ENCODE peak calls at places on chromosome 1, in eight cellular contexts. F is neural crest cell, Q is HEK293T, E is NCI-H1092 treated with DMSO at 0.1 percent for 48 hours, H is ovary, J is non-pigmented ciliary epithelial cell, D is testis, R is EL. U is an unnamed sample.

GRCh38 chr1:247370786-247371732 is 39.4 kb upstream of the ZNF496 start:
- DNase-seq in H (no peak), Q (no peak), J (no peak), R (peak), E (no peak), F (no peak), D (no peak), U (no peak)

GRCh38 chr1:22687191-22687590 is 23.4 kb upstream of the EPHB2 start:
- DNase-seq in E (peak), H (no peak), R (peak), D (no peak), Q (no peak), J (no peak), F (no peak), U (no peak)

GRCh38 chr1:109895720-109896504 is 14.7 kb upstream of the CSF1 start:
- DNase-seq in E (no peak), D (no peak), J (no peak), Q (no peak), H (no peak), F (peak), R (peak), U (peak)

GRCh38 chr1:102970496-102971078 is 137.7 kb downstream of the COL11A1 start:
- DNase-seq in D (peak), R (peak), Q (peak), H (no peak), E (peak), J (peak), F (peak), U (peak)

GRCh38 chr1:99598738-99599411 is 47.0 kb upstream of the PALMD start:
- DNase-seq in H (peak), F (no peak), D (no peak), E (no peak), Q (no peak), J (no peak), R (peak), U (no peak)

GRCh38 chr1:145889722-145890121 is 4.1 kb upstream of the ANKRD35 start:
- DNase-seq in Q (no peak), J (no peak), D (no peak), R (no peak), F (no peak), E (peak), H (no peak), U (no peak)

GRCh38 chr1:199821029-199821779 is 206.3 kb upstream of the NR5A2 start:
- DNase-seq in E (peak), Q (no peak), H (no peak), D (no peak), R (no peak), J (no peak), F (no peak), U (no peak)

GRCh38 chr1:47317841-47318240 is 3.9 kb upstream of the STIL start:
- DNase-seq in E (no peak), F (no peak), D (no peak), H (no peak), Q (no peak), J (peak), R (peak), U (peak)